ENCODE peak calls at places on chromosomes 4 and X, in four cellular contexts. S is IMR-90, C is upper lobe of right lung, G is GM23248. Y is an unnamed sample.

GRCh38 chrX:12580548-12580947 is 210.7 kb upstream of the PRPS2 start:
- DNase-seq in S (peak), C (no peak), G (no peak), Y (no peak)

GRCh38 chr4:106615961-106616360 is 247.4 kb upstream of the GIMD1 start:
- DNase-seq in S (no peak), C (no peak), G (peak), Y (no peak)

GRCh38 chr4:54930226-54930625 is 195.2 kb downstream of the KDR start:
- DNase-seq in C (no peak), G (peak), S (peak), Y (peak)

GRCh38 chr4:173074501-173074946 is 94.1 kb upstream of the GALNT7 start:
- DNase-seq in G (peak), S (peak), C (no peak), Y (peak)

GRCh38 chrX:11193035-11193469 is 81.9 kb downstream of the HCCS start:
- DNase-seq in G (peak), C (no peak), S (peak), Y (no peak)

GRCh38 chr4:122577808-122578781 is 42.8 kb downstream of the IL21 start:
- DNase-seq in G (peak), S (peak), C (no peak), Y (peak)

GRCh38 chr4:56132835-56133234 is 184.1 kb downstream of the CEP135 start:
- DNase-seq in S (no peak), G (no peak), C (no peak), Y (no peak)

GRCh38 chr4:78205601-78206000 is 148.5 kb downstream of the FRAS1 start:
- DNase-seq in G (no peak), C (no peak), S (no peak), Y (no peak)

GRCh38 chrX:44842555-44843317 is 1.1 kb upstream of the DUSP21 start:
- DNase-seq in C (no peak), S (no peak), G (no peak), Y (no peak)

GRCh38 chrX:15714529-15714928 is 23.5 kb upstream of the CA5B start:
- DNase-seq in G (no peak), S (no peak), C (no peak), Y (no peak)

GRCh38 chr4:57156242-57156990 is 46.2 kb upstream of the IGFBP7 start:
- DNase-seq in G (peak), C (no peak), S (peak), Y (no peak)

GRCh38 chrX:67749536-67749935 is 205.7 kb downstream of the AR start:
- DNase-seq in S (no peak), G (no peak), C (no peak), Y (peak)

GRCh38 chr4:128601992-128602695 is 207.4 kb upstream of the JADE1 start:
- DNase-seq in C (no peak), S (peak), G (peak), Y (peak)

GRCh38 chrX:16633754-16634153 is 16.2 kb upstream of the S100G start:
- DNase-seq in S (peak), C (no peak), G (peak), Y (no peak)

GRCh38 chrX:14712096-14712495 is 160.8 kb downstream of the FANCB start:
- DNase-seq in C (no peak), S (no peak), G (no peak), Y (no peak)

GRCh38 chr4:7332216-7333023 is 102.3 kb downstream of the PSAPL1 start:
- DNase-seq in S (peak), G (peak), C (no peak), Y (peak)

GRCh38 chrX:42119076-42119475 is 195.7 kb upstream of the CASK start:
- DNase-seq in S (peak), G (peak), C (no peak), Y (peak)

GRCh38 chr4:2484993-2485392 is 16.1 kb downstream of the RNF4 start:
- DNase-seq in G (peak), C (peak), S (no peak), Y (no peak)

GRCh38 chrX:129622757-129623301 is 31.9 kb downstream of the APLN start:
- DNase-seq in C (no peak), S (peak), G (no peak), Y (peak)

GRCh38 chrX:138765061-138765460 is 53.5 kb upstream of the FGF13 start:
- DNase-seq in G (peak), C (no peak), S (no peak), Y (no peak)

GRCh38 chrX:19541196-19541595 is 25.9 kb upstream of the MAP3K15 start:
- DNase-seq in C (no peak), S (no peak), G (no peak), Y (no peak)

GRCh38 chrX:86047174-86047991 is at the start of gene CHM:
- DNase-seq in C (peak), G (peak), S (peak), Y (peak)

GRCh38 chrX:149074429-149074828 is 430.7 kb downstream of the IDS start:
- DNase-seq in G (peak), S (no peak), C (no peak), Y (peak)

GRCh38 chr4:156598138-156598681 is 373.4 kb downstream of the PDGFC start:
- DNase-seq in S (peak), G (no peak), C (no peak), Y (peak)

GRCh38 chrX:54529166-54529558 is 857 bp upstream of the GNL3L start:
- DNase-seq in G (no peak), S (no peak), C (no peak), Y (no peak)

GRCh38 chr4:122606364-122607043 is 14.4 kb downstream of the IL21 start:
- DNase-seq in S (no peak), G (no peak), C (no peak), Y (no peak)

GRCh38 chrX:40145001-40145631 is 47.4 kb upstream of the BCOR start:
- DNase-seq in S (no peak), C (peak), G (peak), Y (no peak)

GRCh38 chr4:10315638-10316037 is 141.6 kb downstream of the ZNF518B start:
- DNase-seq in C (no peak), S (no peak), G (no peak), Y (no peak)

GRCh38 chr4:74878323-74878722 is 54.6 kb upstream of the PARM1 start:
- DNase-seq in G (no peak), C (no peak), S (no peak), Y (no peak)
- H3K4me3 ChIP-seq in G (no peak), C (no peak), S (no peak), Y (no peak)

DNA sequence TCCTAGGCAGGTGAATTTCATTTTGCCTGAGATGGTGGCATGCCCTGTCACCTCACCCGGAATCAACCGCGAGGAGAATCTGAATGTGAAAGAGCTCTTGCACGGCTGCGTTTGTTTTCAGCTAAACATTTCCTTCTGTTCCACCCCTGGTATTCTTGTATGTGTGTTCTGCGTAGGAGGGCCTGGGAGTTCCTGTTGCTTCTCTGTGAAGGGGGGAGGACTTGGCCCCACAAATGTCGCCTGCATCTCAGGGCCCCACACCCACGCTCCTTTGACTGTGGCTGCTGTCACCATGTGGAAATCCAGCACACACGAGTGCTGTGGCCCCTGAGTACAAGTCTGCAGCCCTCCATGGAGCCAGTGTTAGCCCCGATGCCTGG is 45.8 kb upstream of the CLCN4 start:
- DNase-seq in G (peak), C (no peak), S (no peak), Y (no peak)
- H3K27ac ChIP-seq in G (no peak), C (peak), S (no peak), Y (no peak)

GRCh38 chr4:94453534-94453963 is 1.8 kb downstream of the PDLIM5 start:
- DNase-seq in S (no peak), C (no peak), G (peak), Y (no peak)

GRCh38 chr4:94452476-94453300 is 946 bp downstream of the PDLIM5 start:
- DNase-seq in C (peak), S (peak), G (peak), Y (peak)

GRCh38 chr4:94451669-94452475 is at the start of gene PDLIM5:
- DNase-seq in S (peak), G (peak), C (peak), Y (peak)

GRCh38 chr4:94455081-94455480 is 3.3 kb downstream of the PDLIM5 start:
- DNase-seq in G (peak), C (no peak), S (peak), Y (peak)

DNA sequence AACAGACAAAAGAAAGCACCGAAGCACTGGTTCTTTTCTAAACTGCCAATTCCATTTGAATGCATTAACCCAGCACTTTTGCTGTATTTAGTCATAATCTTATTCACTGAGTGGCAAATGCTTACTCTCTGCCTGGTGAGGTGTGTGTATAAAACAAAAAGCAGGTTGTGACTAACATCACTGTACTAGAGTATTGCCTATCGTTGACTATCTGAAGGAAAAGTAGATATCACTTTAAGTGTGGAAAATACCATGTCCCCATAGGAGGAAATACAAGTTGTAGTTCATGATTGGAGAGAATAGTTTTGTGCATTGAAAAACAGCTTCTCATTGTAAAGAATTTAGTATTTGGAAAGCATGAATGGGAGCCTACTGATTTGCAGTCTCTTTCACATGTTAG is 2.7 kb downstream of the PDLIM5 start:
- DNase-seq in S (peak), C (no peak), G (peak), Y (no peak)
- H3K4me3 ChIP-seq in S (no peak), C (no peak), G (peak), Y (peak)

GRCh38 chrX:281166-281999 is at the start of gene PLCXD1:
- DNase-seq in G (peak), S (peak), C (peak), Y (no peak)
- H3K27ac ChIP-seq in G (no peak), S (peak), C (peak), Y (no peak)

GRCh38 chr4:5706486-5707290 is 1.7 kb downstream of the EVC2 start:
- DNase-seq in C (no peak), S (no peak), G (no peak), Y (no peak)
- H3K4me3 ChIP-seq in C (no peak), S (no peak), G (peak), Y (no peak)